ENCODE peak calls at places on chromosomes 6 and 20, in nine cellular contexts. K is heart left ventricle, P is tibial artery, E is NB4, Q is ovary, Z is epithelial cell of proximal tubule, G is cardiac muscle cell, L is A673, X is PC-3. T is an unnamed sample.

GRCh38 chr6:169213814-169214520 is 39.7 kb downstream of the THBS2 start:
- DNase-seq in E (peak), Z (no peak), L (no peak), P (no peak), K (no peak), G (no peak), Q (peak), X (no peak), T (no peak)

GRCh38 chr20:54633903-54634302 is 158.5 kb downstream of the DOK5 start:
- DNase-seq in X (no peak), Z (no peak), E (peak), G (no peak), P (no peak), Q (no peak), K (no peak), L (no peak), T (no peak)

GRCh38 chr6:4822476-4822875 is 46.3 kb downstream of the CDYL start:
- DNase-seq in Q (no peak), E (no peak), L (no peak), P (no peak), G (no peak), Z (no peak), X (no peak), K (no peak), T (no peak)

GRCh38 chr6:169640347-169640972 is 61.4 kb downstream of the WDR27 start:
- DNase-seq in K (no peak), G (no peak), Q (no peak), L (no peak), X (no peak), Z (no peak), P (no peak), E (no peak), T (no peak)

GRCh38 chr6:154615483-154616025 is 105.1 kb upstream of the CNKSR3 start:
- DNase-seq in E (peak), X (peak), G (peak), K (peak), Q (peak), P (peak), Z (peak), L (peak), T (peak)

GRCh38 chr6:168132531-168133184 is 53.6 kb upstream of the FRMD1 start:
- DNase-seq in G (peak), K (peak), Z (no peak), L (peak), Q (peak), P (peak), X (peak), E (peak), T (no peak)

GRCh38 chr6:142087950-142088857 is 44.5 kb upstream of the GJE1 start:
- DNase-seq in L (no peak), Z (no peak), K (no peak), Q (no peak), G (no peak), P (no peak), E (no peak), X (no peak), T (no peak)

GRCh38 chr6:7156666-7157278 is 49.0 kb downstream of the RREB1 start:
- DNase-seq in Q (no peak), K (no peak), Z (no peak), L (peak), E (peak), X (peak), P (no peak), G (no peak), T (peak)

GRCh38 chr6:3259491-3259958 is 778 bp downstream of the PSMG4 start:
- DNase-seq in K (peak), G (peak), Z (no peak), L (peak), Q (peak), P (no peak), E (peak), X (peak), T (no peak)

GRCh38 chr6:167469101-167469500 is 144.2 kb downstream of the TTLL2 start:
- DNase-seq in G (no peak), K (no peak), E (no peak), X (no peak), Q (no peak), Z (no peak), P (no peak), L (no peak), T (no peak)

GRCh38 chr6:158604048-158604406 is 40.5 kb downstream of the DYNLT1 start:
- DNase-seq in E (no peak), K (no peak), X (no peak), G (no peak), L (no peak), Z (no peak), Q (no peak), P (no peak), T (no peak)

GRCh38 chr6:20985821-20986220 is 451.6 kb downstream of the CDKAL1 start:
- DNase-seq in L (no peak), K (no peak), P (no peak), Q (no peak), X (no peak), E (no peak), Z (no peak), G (no peak), T (no peak)

GRCh38 chr6:19024737-19025136 is 637.6 kb downstream of the RNF144B start:
- DNase-seq in X (peak), K (no peak), Z (peak), P (no peak), L (peak), E (peak), G (peak), Q (no peak), T (no peak)

GRCh38 chr20:45322952-45323383 is 14.9 kb upstream of the MATN4 start:
- DNase-seq in L (peak), P (peak), K (peak), Z (no peak), E (peak), X (peak), Q (no peak), G (peak), T (no peak)

GRCh38 chr20:5474646-5475550 is 158.1 kb upstream of the PROKR2 start:
- DNase-seq in L (no peak), K (no peak), P (no peak), G (no peak), Q (no peak), Z (no peak), E (no peak), X (no peak), T (no peak)

GRCh38 chr20:23298926-23299672 is 51.5 kb upstream of the NXT1 start:
- DNase-seq in G (no peak), P (no peak), K (no peak), Q (no peak), Z (no peak), E (peak), X (no peak), L (no peak), T (no peak)

GRCh38 chr6:95228636-95229035 is 348.7 kb upstream of the MANEA start:
- DNase-seq in E (no peak), L (peak), Z (no peak), Q (no peak), G (no peak), X (no peak), P (no peak), K (no peak), T (no peak)

GRCh38 chr6:138570716-138571020 is 71.4 kb upstream of the NHSL1 start:
- DNase-seq in G (no peak), K (no peak), Z (no peak), L (no peak), P (no peak), E (no peak), Q (no peak), X (no peak), T (no peak)

GRCh38 chr6:20463396-20463795 is 61.7 kb downstream of the E2F3 start:
- DNase-seq in Z (no peak), Q (no peak), K (no peak), L (no peak), G (no peak), X (no peak), P (no peak), E (no peak), T (no peak)

GRCh38 chr6:11246722-11247121 is 14.3 kb upstream of the NEDD9 start:
- DNase-seq in P (no peak), K (no peak), L (no peak), Q (no peak), Z (no peak), X (no peak), E (no peak), G (no peak), T (no peak)

GRCh38 chr6:152124432-152125074 is 317.1 kb downstream of the ESR1 start:
- DNase-seq in X (peak), P (no peak), Z (peak), L (peak), Q (no peak), K (no peak), G (peak), E (peak), T (peak)

GRCh38 chr6:7172605-7173185 is 64.9 kb downstream of the RREB1 start:
- DNase-seq in P (no peak), Z (no peak), L (no peak), E (peak), G (no peak), Q (no peak), K (no peak), X (no peak), T (no peak)

GRCh38 chr6:46969206-46969605 is 47.5 kb upstream of the ADGRF5 start:
- DNase-seq in Z (no peak), X (no peak), K (no peak), Q (no peak), L (no peak), E (no peak), P (no peak), G (no peak), T (no peak)

GRCh38 chr6:42974919-42975505 is 4.0 kb downstream of the PEX6 start:
- DNase-seq in Z (no peak), P (no peak), Q (no peak), L (no peak), E (no peak), X (no peak), K (no peak), G (no peak), T (no peak)

GRCh38 chr6:42981866-42982265 is 2.5 kb upstream of the PPP2R5D start:
- DNase-seq in X (no peak), Z (no peak), E (no peak), L (no peak), G (no peak), Q (no peak), K (no peak), P (no peak), T (no peak)

GRCh38 chr6:42978487-42978792 is 541 bp downstream of the PEX6 start:
- DNase-seq in X (peak), P (no peak), G (no peak), Q (peak), E (peak), Z (no peak), L (peak), K (peak), T (no peak)

GRCh38 chr6:42979523-42980177 is 669 bp upstream of the PEX6 start:
- DNase-seq in Q (no peak), Z (no peak), E (no peak), L (no peak), G (no peak), X (peak), K (no peak), P (no peak), T (peak)

GRCh38 chr6:42978793-42979522 is at the start of gene PEX6:
- DNase-seq in X (peak), L (peak), K (peak), Z (peak), E (peak), Q (peak), P (peak), G (peak), T (peak)
- TF ChIP-seq CTCF in X (no peak), L (no peak), K (no peak), Z (no peak), E (no peak), Q (no peak), P (no peak), G (no peak), T (no peak)

GRCh38 chr20:48839518-48839917 is 11.7 kb upstream of the PREX1 start:
- DNase-seq in Z (no peak), K (no peak), Q (no peak), L (no peak), G (no peak), X (no peak), E (no peak), P (no peak), T (no peak)
- H3K4me3 ChIP-seq in Z (no peak), K (no peak), Q (no peak), L (no peak), G (no peak), X (no peak), E (no peak), P (no peak), T (no peak)

GRCh38 chr6:35247642-35248231 is 11.8 kb upstream of the ZNF76 start:
- DNase-seq in E (no peak), K (no peak), Q (no peak), L (no peak), G (no peak), P (no peak), X (no peak), Z (no peak), T (no peak)
- TF ChIP-seq CTCF in E (no peak), K (no peak), Q (no peak), L (no peak), G (no peak), P (no peak), X (no peak), Z (no peak), T (no peak)

GRCh38 chr6:63565727-63566625 is 6.3 kb upstream of the LOC128125822 start:
- DNase-seq in Z (no peak), X (no peak), Q (no peak), E (no peak), L (no peak), P (no peak), G (no peak), K (no peak), T (no peak)
- H3K4me3 ChIP-seq in Z (no peak), X (no peak), Q (no peak), E (no peak), L (no peak), P (no peak), G (no peak), K (no peak), T (no peak)

DNA sequence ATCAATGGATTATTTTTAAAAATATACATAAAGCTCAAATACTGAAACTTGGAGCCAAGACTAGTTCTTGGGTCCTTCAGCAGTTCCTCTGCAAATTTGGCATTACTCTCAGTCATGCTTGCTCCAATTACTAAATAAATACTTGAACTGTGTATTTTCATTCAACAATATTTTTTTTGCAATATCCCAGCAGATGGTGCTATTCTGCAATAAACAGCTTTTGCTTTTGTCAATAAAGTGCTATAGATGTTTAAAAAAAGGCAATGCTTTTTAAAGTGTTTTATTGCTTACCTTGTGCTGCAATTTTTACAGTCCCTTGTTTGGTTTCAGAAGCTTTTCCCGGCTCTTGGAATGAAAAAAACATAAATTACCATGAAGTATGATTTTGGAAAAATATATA is 243.4 kb downstream of the TRDN start:
- DNase-seq in L (peak), K (no peak), E (peak), G (no peak), P (no peak), X (peak), Z (no peak), Q (no peak), T (no peak)
- TF ChIP-seq CTCF in L (peak), K (peak), E (peak), G (peak), P (peak), X (peak), Z (peak), Q (no peak), T (no peak)

GRCh38 chr6:144350176-144350575 is 65.0 kb downstream of the UTRN start:
- DNase-seq in Q (no peak), P (no peak), E (no peak), K (no peak), Z (no peak), L (no peak), X (no peak), G (no peak), T (no peak)
- H3K4me3 ChIP-seq in Q (no peak), P (no peak), E (peak), K (no peak), Z (no peak), L (no peak), X (peak), G (no peak), T (no peak)

GRCh38 chr6:17585766-17586502 is 14.2 kb upstream of the FAM8A1 start:
- DNase-seq in L (peak), K (no peak), X (peak), Z (no peak), Q (no peak), G (no peak), E (peak), P (no peak), T (no peak)

GRCh38 chr6:17591292-17591691 is 8.8 kb upstream of the FAM8A1 start:
- DNase-seq in Z (no peak), K (no peak), L (no peak), E (no peak), Q (no peak), P (no peak), G (no peak), X (no peak), T (no peak)

GRCh38 chr6:17593246-17593645 is 6.9 kb upstream of the FAM8A1 start:
- DNase-seq in E (no peak), Z (no peak), L (no peak), Q (no peak), K (no peak), X (no peak), P (no peak), G (no peak), T (no peak)

GRCh38 chr6:17588011-17588410 is 12.1 kb upstream of the FAM8A1 start:
- DNase-seq in X (no peak), L (no peak), G (no peak), Z (no peak), K (no peak), E (no peak), Q (no peak), P (no peak), T (no peak)

DNA sequence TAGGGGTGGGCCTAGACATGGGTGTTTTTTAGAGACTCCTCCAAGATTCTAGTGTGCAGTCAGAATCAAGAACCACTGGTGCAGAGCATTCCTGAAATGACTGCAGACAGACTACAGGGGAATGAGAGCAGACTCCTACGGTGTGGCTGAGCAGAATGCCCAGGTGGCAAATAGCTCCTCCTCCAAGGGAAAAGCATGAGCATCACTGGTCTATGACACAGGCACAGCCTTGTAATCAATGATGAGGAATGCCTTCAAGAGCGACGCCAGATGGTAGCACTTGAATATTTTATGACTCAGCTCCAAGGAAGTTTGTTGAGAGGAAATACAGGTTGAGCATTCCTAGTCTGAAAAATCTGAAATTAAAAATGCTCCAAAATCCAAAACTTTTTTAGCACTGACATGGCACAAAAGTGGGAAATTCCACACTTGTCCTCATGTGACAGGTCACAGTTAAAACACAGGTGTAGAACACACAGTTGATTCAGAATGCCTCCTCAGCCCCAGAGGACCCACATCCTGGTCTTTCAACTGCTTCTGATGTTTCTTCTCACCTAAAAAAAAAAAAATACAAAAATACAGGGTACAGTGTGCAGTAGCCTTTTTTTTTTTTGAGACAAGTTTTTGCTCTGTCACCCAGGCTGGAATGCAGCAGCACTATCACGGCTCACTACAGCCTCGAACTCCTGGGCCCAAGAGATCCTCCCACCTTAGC is 10.5 kb upstream of the FAM8A1 start:
- DNase-seq in X (peak), K (no peak), G (no peak), E (no peak), Z (peak), L (peak), Q (no peak), P (no peak), T (peak)
- TF ChIP-seq CTCF in X (peak), K (no peak), G (peak), E (no peak), Z (peak), L (peak), Q (no peak), P (no peak), T (no peak)

GRCh38 chr20:50351541-50351940 is 158.6 kb upstream of the PTPN1 start:
- DNase-seq in X (no peak), K (no peak), Q (no peak), P (no peak), L (no peak), E (no peak), G (no peak), Z (no peak), T (no peak)
- H3K4me3 ChIP-seq in X (no peak), K (no peak), Q (no peak), P (no peak), L (no peak), E (no peak), G (no peak), Z (no peak), T (no peak)

T was measured in HFF-Myc.